ENCODE peak calls at places on chromosomes 13 and 19, in five cellular contexts. C is small intestine; G is Daoy; Y is naive B cell; A is naive thymus-derived CD4-positive, alpha-beta T cell. U is an unnamed sample.

GRCh38 chr19:49679832-49680472 is 2.9 kb downstream of the PRMT1 start:
- DNase-seq in C (no peak), G (no peak), Y (no peak), A (no peak), U (no peak)

GRCh38 chr19:32129141-32129540 is 216.3 kb upstream of the ZNF507 start:
- DNase-seq in C (no peak), G (peak), Y (no peak), A (no peak), U (no peak)

GRCh38 chr19:18282788-18283141 is 1.3 kb upstream of the JUND start:
- DNase-seq in C (peak), G (no peak), Y (no peak), A (no peak), U (no peak)

GRCh38 chr13:51760592-51760991 is 43.4 kb downstream of the DHRS12 start:
- DNase-seq in C (no peak), G (peak), Y (no peak), A (no peak), U (no peak)

GRCh38 chr13:36163809-36164308 is 32.7 kb upstream of the DCLK1 start:
- DNase-seq in C (peak), G (peak), Y (no peak), A (no peak), U (no peak)

GRCh38 chr13:37225414-37226047 is 120.1 kb upstream of the CSNK1A1L start:
- DNase-seq in C (no peak), G (no peak), Y (no peak), A (no peak), U (no peak)

GRCh38 chr13:99356216-99357089 is 49.3 kb upstream of the GPR183 start:
- DNase-seq in C (peak), G (peak), Y (peak), A (no peak), U (peak)

GRCh38 chr13:112885782-112886268 is 83.2 kb upstream of the MCF2L start:
- DNase-seq in C (peak), G (peak), Y (no peak), A (no peak), U (no peak)

GRCh38 chr19:46453661-46454060 is 17.7 kb downstream of the PNMA8A start:
- DNase-seq in C (no peak), G (no peak), Y (no peak), A (no peak), U (no peak)

GRCh38 chr19:10984166-10984735 is 23.4 kb downstream of the SMARCA4 start:
- DNase-seq in C (no peak), G (no peak), Y (no peak), A (no peak), U (no peak)

GRCh38 chr13:110759710-110760109 is 46.2 kb downstream of the ING1 start:
- DNase-seq in C (no peak), G (peak), Y (no peak), A (no peak), U (no peak)

GRCh38 chr13:73171926-73172325 is 113.1 kb downstream of the KLF5 start:
- DNase-seq in C (no peak), G (no peak), Y (no peak), A (no peak), U (no peak)

GRCh38 chr13:61162636-61163035 is 253.0 kb downstream of the PCDH20 start:
- DNase-seq in C (no peak), G (no peak), Y (no peak), A (no peak), U (no peak)

GRCh38 chr13:23959231-23959862 is 62.0 kb upstream of the C1QTNF9B start:
- DNase-seq in C (no peak), G (no peak), Y (no peak), A (no peak), U (no peak)

GRCh38 chr13:39051157-39051556 is 12.9 kb downstream of the NHLRC3 start:
- DNase-seq in C (no peak), G (no peak), Y (no peak), A (no peak), U (no peak)

GRCh38 chr13:75305057-75305456 is 176.9 kb downstream of the TBC1D4 start:
- DNase-seq in C (no peak), G (no peak), Y (no peak), A (no peak), U (no peak)

GRCh38 chr19:33405491-33406461 is 32.3 kb downstream of the CEBPG start:
- DNase-seq in C (no peak), G (no peak), Y (no peak), A (no peak), U (no peak)

GRCh38 chr13:72258340-72258981 is 391.5 kb upstream of the DACH1 start:
- DNase-seq in C (no peak), G (no peak), Y (no peak), A (no peak), U (no peak)

GRCh38 chr19:17519967-17520366 is 8.5 kb downstream of the PGLS start:
- DNase-seq in C (no peak), G (no peak), Y (no peak), A (no peak), U (no peak)

GRCh38 chr19:44582581-44583265 is 30.6 kb upstream of the IGSF23 start:
- DNase-seq in C (peak), G (peak), Y (no peak), A (no peak), U (no peak)

GRCh38 chr13:30697177-30697953 is 38.0 kb upstream of the ALOX5AP start:
- DNase-seq in C (peak), G (no peak), Y (no peak), A (no peak), U (no peak)

GRCh38 chr19:42538841-42539709 is 10.8 kb upstream of the CEACAM1 start:
- DNase-seq in C (no peak), G (no peak), Y (no peak), A (no peak), U (no peak)

GRCh38 chr19:54462072-54462712 is 1.4 kb downstream of the LENG9 start:
- DNase-seq in C (peak), G (no peak), Y (no peak), A (no peak), U (no peak)

GRCh38 chr19:4557186-4557970 is 2.1 kb downstream of the SEMA6B start:
- DNase-seq in C (no peak), G (peak), Y (no peak), A (no peak), U (no peak)

GRCh38 chr19:6801397-6802086 is 29.0 kb downstream of the VAV1 start:
- DNase-seq in C (peak), G (peak), Y (peak), A (peak), U (peak)